ENCODE peak calls at places on chromosomes 7 and 10, in six cellular contexts. U is A549, C is uterus, A is HCT116, J is dorsolateral prefrontal cortex, P is body of pancreas. T is an unnamed sample.
A peak's percentile ranks its signal among the peaks of the same experiment; 100 is the strongest.

GRCh38 chr10:61784354-61785131 is 117.0 kb upstream of the ARID5B start:
- DNase-seq in A (no peak), P (no peak), C (no peak), J (no peak), U (no peak), T (no peak)

GRCh38 chr7:74475243-74475986 is 21.7 kb downstream of the GTF2IRD1 start:
- DNase-seq in P (peak; percentile 45), J (no peak), C (no peak), U (no peak), A (no peak), T (no peak)

GRCh38 chr7:21960922-21961321 is 15.2 kb upstream of the CDCA7L start:
- DNase-seq in P (no peak), J (no peak), A (no peak), U (no peak), C (no peak), T (no peak)

GRCh38 chr10:13587367-13587766 is 602 bp downstream of the PRPF18 start:
- DNase-seq in A (no peak), U (no peak), P (no peak), C (no peak), J (no peak), T (no peak)

GRCh38 chr10:96269438-96270300 is 1.7 kb downstream of the BLNK start:
- DNase-seq in A (no peak), J (no peak), C (no peak), U (no peak), P (no peak), T (no peak)

GRCh38 chr7:10855583-10855982 is 118.1 kb upstream of the PHF14 start:
- DNase-seq in C (no peak), J (no peak), A (no peak), U (no peak), P (no peak), T (no peak)

GRCh38 chr10:88989824-88990527 is 622 bp upstream of the FAS start:
- DNase-seq in J (no peak), P (peak; percentile 36), A (no peak), U (no peak), C (peak; percentile 82), T (no peak)

GRCh38 chr7:100266576-100267354 is 40.7 kb upstream of the SPDYE3 start:
- DNase-seq in U (no peak), J (no peak), C (no peak), A (no peak), P (no peak), T (no peak)

GRCh38 chr10:131703527-131703926 is 197.3 kb upstream of the PPP2R2D start:
- DNase-seq in C (no peak), A (no peak), J (no peak), U (no peak), P (no peak), T (no peak)

GRCh38 chr10:16437540-16437894 is 707 bp downstream of the PTER start:
- DNase-seq in U (no peak), C (no peak), A (no peak), J (no peak), P (no peak), T (no peak)
- H3K27ac ChIP-seq in U (peak overlapping the region; percentile 89), C (no peak overlapping the region), A (peak overlapping the region; percentile 70), J (no peak overlapping the region), P (peak overlapping the region; percentile 81), T (peak overlapping the region; percentile 97)

GRCh38 chr7:131236318-131236672 is 91.4 kb upstream of the MKLN1 start:
- DNase-seq in U (no peak), A (no peak), P (no peak), J (no peak), C (no peak), T (no peak)
- H3K27ac ChIP-seq in U (peak overlapping the region; percentile 91), A (no peak overlapping the region), P (no peak overlapping the region), J (peak overlapping the region; percentile 71), C (no peak overlapping the region), T (no peak overlapping the region)

GRCh38 chr7:148916186-148916585 is 32.1 kb upstream of the EZH2 start:
- DNase-seq in J (no peak), P (no peak), U (no peak), C (no peak), A (no peak), T (no peak)
- H3K27ac ChIP-seq in J (no peak overlapping the region), P (no peak overlapping the region), U (peak overlapping the region; percentile 31), C (no peak overlapping the region), A (no peak overlapping the region), T (no peak overlapping the region)

GRCh38 chr7:35004531-35005096 is 32.7 kb downstream of the DPY19L1 start:
- DNase-seq in U (peak; percentile 46), J (no peak), A (peak; percentile 71), P (no peak), C (no peak), T (no peak)
- H3K27ac ChIP-seq in U (peak overlapping the region; percentile 92), J (peak overlapping the region; percentile 70), A (peak overlapping the region; percentile 99), P (no peak overlapping the region), C (no peak overlapping the region), T (no peak overlapping the region)

GRCh38 chr10:23067337-23067736 is 28.0 kb upstream of the MSRB2 start:
- DNase-seq in A (no peak), C (no peak), U (no peak), P (no peak), J (no peak), T (no peak)
- H3K27ac ChIP-seq in A (no peak overlapping the region), C (no peak overlapping the region), U (no peak overlapping the region), P (no peak overlapping the region), J (no peak overlapping the region), T (no peak overlapping the region)

GRCh38 chr10:59891349-59891748 is 15.0 kb downstream of the CCDC6 start:
- DNase-seq in A (no peak), P (no peak), J (no peak), C (no peak), U (no peak), T (no peak)
- H3K27ac ChIP-seq in A (no peak overlapping the region), P (no peak overlapping the region), J (no peak overlapping the region), C (peak overlapping the region; percentile 32), U (no peak overlapping the region), T (no peak overlapping the region)

T was measured in left ventricle myocardium inferior.